ENCODE peak calls at places on chromosome 16, in five cellular contexts. O is upper lobe of right lung, R is cardiac muscle cell, L is breast epithelium, V is fibroblast of lung. I is an unnamed sample.

GRCh38 chr16:19172098-19172780 is 4.2 kb downstream of the SYT17 start:
- DNase-seq in O (no peak), R (no peak), L (no peak), V (no peak), I (no peak)

GRCh38 chr16:1979271-1980025 is 1.8 kb downstream of the NOXO1 start:
- DNase-seq in O (peak), R (peak), L (no peak), V (no peak), I (no peak)

GRCh38 chr16:23466162-23466885 is 13.3 kb upstream of the COG7 start:
- DNase-seq in O (no peak), R (peak), L (no peak), V (peak), I (no peak)

GRCh38 chr16:19223235-19223847 is 55.3 kb downstream of the SYT17 start:
- DNase-seq in O (no peak), R (peak), L (no peak), V (no peak), I (no peak)

GRCh38 chr16:87585452-87586200 is 16.7 kb upstream of the JPH3 start:
- DNase-seq in O (no peak), R (peak), L (no peak), V (no peak), I (no peak)

GRCh38 chr16:14132696-14133048 is 61.6 kb downstream of the MRTFB start:
- DNase-seq in O (no peak), R (no peak), L (no peak), V (peak), I (no peak)

GRCh38 chr16:24482681-24483202 is 56.6 kb upstream of the RBBP6 start:
- DNase-seq in O (no peak), R (no peak), L (no peak), V (no peak), I (no peak)

GRCh38 chr16:83963277-83964119 is 4.5 kb upstream of the NECAB2 start:
- DNase-seq in O (no peak), R (no peak), L (no peak), V (no peak), I (no peak)

GRCh38 chr16:10098991-10099390 is 83.2 kb downstream of the GRIN2A start:
- DNase-seq in O (no peak), R (no peak), L (no peak), V (no peak), I (no peak)

GRCh38 chr16:71711789-71712188 is 12.7 kb downstream of the PHLPP2 start:
- DNase-seq in O (no peak), R (no peak), L (no peak), V (no peak), I (no peak)

DNA sequence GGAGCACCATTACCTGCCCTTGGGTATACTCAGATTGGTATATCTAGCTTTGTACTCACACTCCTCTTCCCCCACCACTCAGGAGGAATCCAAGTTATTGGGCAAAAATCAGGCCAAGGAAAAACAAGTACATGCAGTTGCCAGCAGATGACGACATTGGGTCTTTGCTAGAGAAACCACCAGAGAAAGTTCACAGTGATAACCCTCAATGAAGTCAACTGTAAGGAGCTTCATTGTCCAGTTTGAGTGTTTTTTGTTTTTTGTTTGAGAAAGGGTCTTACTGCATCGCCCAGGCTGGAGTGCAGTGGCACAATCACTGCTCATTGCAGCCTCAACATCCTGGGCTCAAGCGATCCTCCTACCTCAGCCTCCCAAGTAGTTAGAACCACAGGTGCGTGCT is 34.6 kb upstream of the TOX3 start:
- DNase-seq in O (no peak), R (no peak), L (no peak), V (no peak), I (no peak)
- TF ChIP-seq CTCF in O (no peak), R (no peak), L (no peak), V (no peak), I (no peak)

GRCh38 chr16:30067584-30067916 is 2.0 kb downstream of the ALDOA start:
- DNase-seq in O (no peak), R (no peak), L (no peak), V (no peak), I (no peak)
- H3K4me3 ChIP-seq in O (peak), R (peak), L (peak), V (peak), I (peak)

GRCh38 chr16:67150058-67150832 is 553 bp downstream of the B3GNT9 start:
- DNase-seq in O (peak), R (peak), L (no peak), V (peak), I (no peak)
- TF ChIP-seq CTCF in O (peak), R (peak), L (no peak), V (no peak), I (no peak)

GRCh38 chr16:74168445-74168844 is 128.2 kb upstream of the PSMD7 start:
- DNase-seq in O (no peak), R (no peak), L (no peak), V (no peak), I (no peak)

GRCh38 chr16:74169687-74170522 is 126.7 kb upstream of the PSMD7 start:
- DNase-seq in O (no peak), R (peak), L (no peak), V (peak), I (no peak)
- H3K4me3 ChIP-seq in O (peak), R (no peak), L (peak), V (peak), I (no peak)

GRCh38 chr16:30379165-30379783 is 3.1 kb downstream of the SEPTIN1 start:
- DNase-seq in O (peak), R (no peak), L (no peak), V (no peak), I (no peak)

GRCh38 chr16:30380072-30380471 is 2.3 kb downstream of the SEPTIN1 start:
- DNase-seq in O (no peak), R (no peak), L (no peak), V (no peak), I (no peak)

GRCh38 chr16:30377050-30377811 is 2.6 kb downstream of the MYL11 start:
- DNase-seq in O (no peak), R (no peak), L (no peak), V (no peak), I (no peak)

GRCh38 chr16:30377812-30378235 is 3.2 kb downstream of the MYL11 start:
- DNase-seq in O (peak), R (peak), L (peak), V (peak), I (peak)

DNA sequence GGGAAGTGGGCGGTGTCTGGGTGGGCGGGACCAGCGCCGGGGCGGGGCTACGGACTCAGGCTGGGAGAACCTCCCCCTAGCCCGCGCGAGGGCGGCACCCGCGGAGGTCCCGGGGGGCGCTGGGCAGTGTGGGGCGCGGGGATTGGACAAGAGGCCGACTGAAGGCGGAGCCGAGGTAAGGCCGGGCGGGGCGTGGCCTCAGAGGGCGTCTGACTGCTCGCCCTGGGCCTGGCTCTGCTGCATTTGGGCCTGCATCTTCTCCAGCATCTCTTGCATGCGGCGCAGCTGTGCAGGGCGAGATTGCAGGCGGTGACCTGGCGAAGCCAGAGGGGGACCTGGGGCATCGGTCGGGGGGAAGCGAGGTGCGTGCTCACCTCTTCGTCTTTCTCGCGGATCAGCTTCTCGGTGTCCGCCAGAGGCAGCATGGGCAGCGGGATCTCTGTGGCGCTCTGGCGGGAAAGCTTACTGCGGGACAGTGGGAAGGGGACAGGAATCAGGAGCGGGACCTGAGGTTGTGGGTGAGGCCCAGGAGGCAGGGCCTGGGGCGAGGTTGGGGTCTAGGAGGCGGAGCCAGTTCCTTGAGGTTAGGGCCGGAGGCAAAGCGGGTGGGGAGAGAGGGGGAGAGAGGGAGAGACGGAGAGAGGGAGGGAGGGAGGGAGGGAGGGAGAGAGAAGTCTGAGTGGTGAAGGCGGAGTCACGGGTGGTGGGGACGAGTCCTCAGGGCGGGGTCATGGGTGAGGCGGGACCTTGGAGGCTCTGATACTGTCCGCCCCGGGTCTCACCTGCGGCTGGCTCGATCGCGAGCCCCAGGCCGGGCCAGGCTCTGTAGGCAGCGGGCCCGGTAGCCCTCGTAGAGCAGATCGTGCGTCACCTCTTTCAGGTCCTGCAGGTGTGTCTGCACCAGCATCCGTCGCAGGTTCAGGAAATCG is 3.9 kb downstream of the SEPTIN1 start:
- DNase-seq in O (peak), R (peak), L (peak), V (peak), I (peak)
- TF ChIP-seq CTCF in O (no peak), R (peak), L (no peak), V (no peak), I (peak)

GRCh38 chr16:4349332-4349731 is 1.8 kb downstream of the PAM16 start:
- DNase-seq in O (no peak), R (no peak), L (no peak), V (no peak), I (no peak)
- H3K4me3 ChIP-seq in O (no peak), R (no peak), L (no peak), V (no peak), I (no peak)

I was measured in astrocyte of the cerebellum.